ENCODE peak calls at places on chromosomes 11 and 22, in six cellular contexts. One of them, this sample, is unnamed.

GRCh38 chr11:2524446-2525165 is 79.8 kb downstream of the KCNQ1 start:
- DNase-seq in cardiac muscle cell: no peak
- DNase-seq in HTR-8/SVneo: no peak
- DNase-seq in body of pancreas: peak
- DNase-seq in OCI-M1: no peak
- DNase-seq in pulmonary artery endothelial cell: no peak
- DNase-seq in this sample: no peak

GRCh38 chr11:33692013-33692504 is 8.6 kb downstream of the C11orf91 start:
- DNase-seq in body of pancreas: peak
- DNase-seq in HTR-8/SVneo: peak
- DNase-seq in cardiac muscle cell: no peak
- DNase-seq in pulmonary artery endothelial cell: peak
- DNase-seq in OCI-M1: no peak
- DNase-seq in this sample: peak

GRCh38 chr11:47552086-47552580 is 799 bp downstream of the CELF1 start:
- DNase-seq in body of pancreas: no peak
- DNase-seq in pulmonary artery endothelial cell: no peak
- DNase-seq in cardiac muscle cell: peak
- DNase-seq in OCI-M1: peak
- DNase-seq in HTR-8/SVneo: no peak
- DNase-seq in this sample: no peak

GRCh38 chr11:35525501-35526175 is at the start of gene PAMR1:
- DNase-seq in body of pancreas: peak
- DNase-seq in cardiac muscle cell: peak
- DNase-seq in OCI-M1: no peak
- DNase-seq in HTR-8/SVneo: peak
- DNase-seq in pulmonary artery endothelial cell: no peak
- DNase-seq in this sample: no peak

GRCh38 chr22:44702479-44703219 is 645 bp downstream of the PRR5 start:
- DNase-seq in body of pancreas: peak
- DNase-seq in cardiac muscle cell: peak
- DNase-seq in HTR-8/SVneo: peak
- DNase-seq in OCI-M1: no peak
- DNase-seq in pulmonary artery endothelial cell: no peak
- DNase-seq in this sample: no peak

GRCh38 chr11:91231226-91231625 is 993.4 kb upstream of the FAT3 start:
- DNase-seq in HTR-8/SVneo: no peak
- DNase-seq in body of pancreas: no peak
- DNase-seq in OCI-M1: no peak
- DNase-seq in pulmonary artery endothelial cell: no peak
- DNase-seq in cardiac muscle cell: peak
- DNase-seq in this sample: no peak

GRCh38 chr11:69002101-69002742 is 10.8 kb downstream of the MRGPRF start:
- DNase-seq in HTR-8/SVneo: no peak
- DNase-seq in cardiac muscle cell: no peak
- DNase-seq in pulmonary artery endothelial cell: no peak
- DNase-seq in body of pancreas: no peak
- DNase-seq in OCI-M1: no peak
- DNase-seq in this sample: no peak

GRCh38 chr22:49577168-49578060 is 250.3 kb downstream of the BRD1 start:
- DNase-seq in HTR-8/SVneo: no peak
- DNase-seq in pulmonary artery endothelial cell: no peak
- DNase-seq in cardiac muscle cell: no peak
- DNase-seq in OCI-M1: no peak
- DNase-seq in body of pancreas: no peak
- DNase-seq in this sample: no peak

GRCh38 chr11:108569896-108570295 is 23.7 kb downstream of the EXPH5 start:
- DNase-seq in OCI-M1: no peak
- DNase-seq in body of pancreas: no peak
- DNase-seq in HTR-8/SVneo: no peak
- DNase-seq in cardiac muscle cell: no peak
- DNase-seq in pulmonary artery endothelial cell: no peak
- DNase-seq in this sample: no peak

GRCh38 chr11:66068923-66069714 is 953 bp upstream of the PACS1 start:
- DNase-seq in OCI-M1: peak
- DNase-seq in pulmonary artery endothelial cell: no peak
- DNase-seq in HTR-8/SVneo: no peak
- DNase-seq in body of pancreas: peak
- DNase-seq in cardiac muscle cell: peak
- DNase-seq in this sample: peak

GRCh38 chr22:44738347-44738715 is 14.0 kb upstream of the ARHGAP8 start:
- DNase-seq in pulmonary artery endothelial cell: no peak
- DNase-seq in HTR-8/SVneo: no peak
- DNase-seq in cardiac muscle cell: no peak
- DNase-seq in body of pancreas: no peak
- DNase-seq in OCI-M1: no peak
- DNase-seq in this sample: no peak

GRCh38 chr11:70620510-70621184 is 222.3 kb downstream of the CTTN start:
- DNase-seq in cardiac muscle cell: no peak
- DNase-seq in OCI-M1: no peak
- DNase-seq in body of pancreas: no peak
- DNase-seq in HTR-8/SVneo: no peak
- DNase-seq in pulmonary artery endothelial cell: no peak
- DNase-seq in this sample: no peak

GRCh38 chr11:47189100-47189834 is 3.0 kb upstream of the PACSIN3 start:
- DNase-seq in cardiac muscle cell: peak
- DNase-seq in pulmonary artery endothelial cell: no peak
- DNase-seq in OCI-M1: no peak
- DNase-seq in HTR-8/SVneo: peak
- DNase-seq in body of pancreas: no peak
- DNase-seq in this sample: no peak

GRCh38 chr11:20057055-20057943 is 103.0 kb downstream of the DBX1 start:
- DNase-seq in OCI-M1: no peak
- DNase-seq in body of pancreas: no peak
- DNase-seq in HTR-8/SVneo: no peak
- DNase-seq in pulmonary artery endothelial cell: no peak
- DNase-seq in cardiac muscle cell: no peak
- DNase-seq in this sample: no peak

GRCh38 chr22:38861170-38861874 is 10.7 kb downstream of the CBX6 start:
- DNase-seq in body of pancreas: no peak
- DNase-seq in OCI-M1: no peak
- DNase-seq in pulmonary artery endothelial cell: no peak
- DNase-seq in cardiac muscle cell: no peak
- DNase-seq in HTR-8/SVneo: no peak
- DNase-seq in this sample: no peak

GRCh38 chr22:28600546-28601143 is 79.0 kb downstream of the TTC28 start:
- DNase-seq in HTR-8/SVneo: peak
- DNase-seq in pulmonary artery endothelial cell: peak
- DNase-seq in body of pancreas: no peak
- DNase-seq in OCI-M1: peak
- DNase-seq in cardiac muscle cell: peak
- DNase-seq in this sample: peak

GRCh38 chr11:124674168-124674517 is 439 bp downstream of the SPA17 start:
- DNase-seq in pulmonary artery endothelial cell: no peak
- DNase-seq in OCI-M1: no peak
- DNase-seq in HTR-8/SVneo: no peak
- DNase-seq in body of pancreas: no peak
- DNase-seq in cardiac muscle cell: no peak
- DNase-seq in this sample: no peak

GRCh38 chr11:36254739-36255138 is 34.5 kb downstream of the COMMD9 start:
- DNase-seq in body of pancreas: no peak
- DNase-seq in cardiac muscle cell: no peak
- DNase-seq in pulmonary artery endothelial cell: no peak
- DNase-seq in HTR-8/SVneo: no peak
- DNase-seq in OCI-M1: no peak
- DNase-seq in this sample: no peak

GRCh38 chr11:112555491-112556364 is 295.1 kb upstream of the PLET1 start:
- DNase-seq in cardiac muscle cell: peak
- DNase-seq in pulmonary artery endothelial cell: peak
- DNase-seq in body of pancreas: peak
- DNase-seq in OCI-M1: peak
- DNase-seq in HTR-8/SVneo: peak
- DNase-seq in this sample: peak

GRCh38 chr11:95419915-95420314 is 188.9 kb upstream of the SESN3 start:
- DNase-seq in body of pancreas: no peak
- DNase-seq in cardiac muscle cell: no peak
- DNase-seq in pulmonary artery endothelial cell: no peak
- DNase-seq in OCI-M1: no peak
- DNase-seq in HTR-8/SVneo: no peak
- DNase-seq in this sample: no peak

GRCh38 chr11:21415566-21415965 is 746.2 kb downstream of the NELL1 start:
- DNase-seq in OCI-M1: no peak
- DNase-seq in cardiac muscle cell: no peak
- DNase-seq in HTR-8/SVneo: no peak
- DNase-seq in body of pancreas: no peak
- DNase-seq in pulmonary artery endothelial cell: no peak
- DNase-seq in this sample: no peak

GRCh38 chr11:119417726-119418540 is 5.0 kb downstream of the THY1 start:
- DNase-seq in OCI-M1: no peak
- DNase-seq in cardiac muscle cell: no peak
- DNase-seq in body of pancreas: no peak
- DNase-seq in HTR-8/SVneo: peak
- DNase-seq in pulmonary artery endothelial cell: no peak
- DNase-seq in this sample: no peak

GRCh38 chr11:87926250-87926970 is 248.8 kb downstream of the RAB38 start:
- DNase-seq in cardiac muscle cell: no peak
- DNase-seq in body of pancreas: no peak
- DNase-seq in OCI-M1: peak
- DNase-seq in HTR-8/SVneo: peak
- DNase-seq in pulmonary artery endothelial cell: no peak
- DNase-seq in this sample: no peak

GRCh38 chr22:43883012-43883661 is 8.7 kb downstream of the PNPLA5 start:
- DNase-seq in HTR-8/SVneo: peak
- DNase-seq in OCI-M1: peak
- DNase-seq in cardiac muscle cell: peak
- DNase-seq in pulmonary artery endothelial cell: peak
- DNase-seq in body of pancreas: peak
- DNase-seq in this sample: peak

GRCh38 chr11:134560066-134560465 is 148.0 kb upstream of the B3GAT1 start:
- DNase-seq in HTR-8/SVneo: no peak
- DNase-seq in pulmonary artery endothelial cell: no peak
- DNase-seq in body of pancreas: no peak
- DNase-seq in OCI-M1: no peak
- DNase-seq in cardiac muscle cell: no peak
- DNase-seq in this sample: no peak

GRCh38 chr22:41106122-41106968 is 14.0 kb downstream of the EP300 start:
- DNase-seq in body of pancreas: no peak
- DNase-seq in pulmonary artery endothelial cell: no peak
- DNase-seq in cardiac muscle cell: no peak
- DNase-seq in HTR-8/SVneo: no peak
- DNase-seq in OCI-M1: no peak
- DNase-seq in this sample: no peak

This sample was measured in pons.